ENCODE peak calls at places on chromosomes 16 and 17, in five cellular contexts. D is T-cell; C is EL; T is H1; X is stimulated activated CD4-positive, alpha-beta T cell treated with anti-CD3 and anti-CD28 coated beads, Interleukin-12 subunit alpha, Interleukin-12 subunit beta, amount 100 ng/mL, for 4 hours. N is an unnamed sample.
A peak's percentile ranks its signal among the peaks of the same experiment; 100 is the strongest.

GRCh38 chr16:49998991-49999390 is 26.0 kb upstream of the CNEP1R1 start:
- DNase-seq in D (no peak), C (no peak), T (no peak), X (no peak), N (no peak)

GRCh38 chr17:48113201-48113676 is 5.7 kb downstream of the SNX11 start:
- DNase-seq in D (peak; percentile 53), C (no peak), T (no peak), X (no peak), N (no peak)

GRCh38 chr16:47729701-47730100 is 268.6 kb downstream of the PHKB start:
- DNase-seq in D (no peak), C (no peak), T (no peak), X (no peak), N (no peak)

GRCh38 chr16:88747588-88748301 is 37.3 kb downstream of the PIEZO1 start:
- DNase-seq in D (no peak), C (peak; percentile 40), T (peak; percentile 87), X (no peak), N (no peak)

GRCh38 chr17:8320990-8321389 is 10.9 kb downstream of the ARHGEF15 start:
- DNase-seq in D (no peak), C (no peak), T (no peak), X (no peak), N (no peak)

GRCh38 chr17:48835971-48836370 is 5.1 kb downstream of the CALCOCO2 start:
- DNase-seq in D (no peak), C (no peak), T (no peak), X (no peak), N (no peak)

GRCh38 chr16:49739381-49739780 is 116.5 kb downstream of the ZNF423 start:
- DNase-seq in D (no peak), C (no peak), T (peak; percentile 67), X (no peak), N (no peak)

GRCh38 chr16:79972053-79972704 is 371.6 kb upstream of the MAF start:
- DNase-seq in D (no peak), C (no peak), T (no peak), X (no peak), N (no peak)

GRCh38 chr16:51636913-51637743 is 486.1 kb upstream of the SALL1 start:
- DNase-seq in D (no peak), C (peak; percentile 84), T (peak; percentile 65), X (no peak), N (peak; percentile 75)

GRCh38 chr16:14405611-14406537 is 224.2 kb downstream of the PARN start:
- DNase-seq in D (no peak), C (peak; percentile 22), T (peak; percentile 100), X (no peak), N (no peak)

GRCh38 chr16:53465606-53466290 is 31.5 kb downstream of the RBL2 start:
- DNase-seq in D (no peak), C (peak; percentile 73), T (no peak), X (no peak), N (no peak)

GRCh38 chr16:593807-594206 is 3.9 kb downstream of the RAB40C start:
- DNase-seq in D (no peak), C (no peak), T (no peak), X (no peak), N (no peak)

GRCh38 chr16:73049051-73049910 is 1.4 kb upstream of the ZFHX3 start:
- DNase-seq in D (no peak), C (no peak), T (no peak), X (no peak), N (no peak)

GRCh38 chr16:83606486-83607030 is 201.2 kb upstream of the HSBP1 start:
- DNase-seq in D (no peak), C (no peak), T (peak; percentile 46), X (no peak), N (no peak)

GRCh38 chr16:88681084-88681680 is 5.1 kb downstream of the SNAI3 start:
- DNase-seq in D (peak; percentile 52), C (no peak), T (peak; percentile 82), X (peak; percentile 26), N (no peak)

GRCh38 chr16:24701521-24701951 is 27.9 kb upstream of the TNRC6A start:
- DNase-seq in D (no peak), C (peak; percentile 73), T (no peak), X (no peak), N (no peak)

GRCh38 chr16:35730251-35730650 is 2270.8 kb downstream of the TP53TG3F start:
- DNase-seq in D (no peak), C (no peak), T (no peak), X (no peak), N (no peak)

GRCh38 chr16:47851026-47851610 is 304.7 kb downstream of the ABCC12 start:
- DNase-seq in D (no peak), C (peak; percentile 6), T (peak; percentile 33), X (no peak), N (peak; percentile 29)

GRCh38 chr16:75204410-75204758 is 2.6 kb downstream of the CTRB2 start:
- DNase-seq in D (no peak), C (no peak), T (no peak), X (no peak), N (no peak)

GRCh38 chr17:66782866-66783265 is 52.1 kb upstream of the CACNG5 start:
- DNase-seq in D (no peak), C (no peak), T (no peak), X (no peak), N (no peak)

GRCh38 chr16:82456683-82457082 is 170.1 kb upstream of the CDH13 start:
- DNase-seq in D (peak; percentile 14), C (peak; percentile 50), T (peak; percentile 69), X (peak; percentile 18), N (peak; percentile 54)

GRCh38 chr17:9475259-9475658 is 100.4 kb downstream of the STX8 start:
- DNase-seq in D (no peak), C (no peak), T (no peak), X (no peak), N (peak; percentile 94)

GRCh38 chr17:6721744-6722143 is 8.6 kb upstream of the SLC13A5 start:
- DNase-seq in D (no peak), C (no peak), T (no peak), X (no peak), N (no peak)

GRCh38 chr16:57740423-57741071 is 5.0 kb downstream of the KATNB1 start:
- DNase-seq in D (no peak), C (no peak), T (no peak), X (no peak), N (no peak)

GRCh38 chr16:59859606-59860402 is 1125.7 kb upstream of the GOT2 start:
- DNase-seq in D (no peak), C (peak; percentile 15), T (no peak), X (no peak), N (no peak)

GRCh38 chr17:58513913-58514794 is at the start of gene MTMR4:
- DNase-seq in D (peak; percentile 61), C (peak; percentile 82), T (peak; percentile 90), X (peak; percentile 76), N (peak; percentile 88)

GRCh38 chr17:75619506-75620431 is 13.5 kb upstream of the SMIM5 start:
- DNase-seq in D (no peak), C (peak; percentile 53), T (peak; percentile 96), X (peak; percentile 16), N (no peak)

GRCh38 chr17:69702078-69702477 is 287.6 kb downstream of the MAP2K6 start:
- DNase-seq in D (no peak), C (no peak), T (no peak), X (no peak), N (no peak)

GRCh38 chr16:10964891-10965326 is 20.5 kb downstream of the CLEC16A start:
- DNase-seq in D (peak; percentile 50), C (no peak), T (no peak), X (peak; percentile 44), N (no peak)

GRCh38 chr16:75105306-75106061 is 11.1 kb downstream of the LDHD start:
- DNase-seq in D (no peak), C (no peak), T (no peak), X (no peak), N (peak; percentile 72)

GRCh38 chr17:59451706-59452105 is 113.7 kb upstream of the DHX40 start:
- DNase-seq in D (no peak), C (peak; percentile 74), T (no peak), X (no peak), N (peak; percentile 62)

GRCh38 chr17:83137523-83137922 is 58.1 kb downstream of the METRNL start:
- DNase-seq in D (no peak), C (no peak), T (no peak), X (no peak), N (no peak)

GRCh38 chr17:78661092-78661770 is 84.0 kb upstream of the DNAH17 start:
- DNase-seq in D (no peak), C (peak; percentile 75), T (no peak), X (no peak), N (no peak)

GRCh38 chr17:18187816-18188761 is 4.5 kb downstream of the ALKBH5 start:
- DNase-seq in D (no peak), C (peak; percentile 76), T (no peak), X (no peak), N (no peak)

GRCh38 chr17:70144260-70144846 is 25.0 kb upstream of the KCNJ2 start:
- DNase-seq in D (no peak), C (peak; percentile 39), T (no peak), X (no peak), N (no peak)

GRCh38 chr17:43456661-43457361 is 27.0 kb upstream of the DHX8 start:
- DNase-seq in D (no peak), C (peak; percentile 55), T (no peak), X (no peak), N (no peak)